ENCODE peak calls at places on chromosomes 12 and 14, in nine cellular contexts. N, D, F, L, A, U, X, G and P are unnamed samples.

GRCh38 chr14:99315197-99315596 is 43.2 kb upstream of the BCL11B start:
- DNase-seq in G (no peak), A (no peak), U (peak; percentile 64), L (no peak), N (no peak), X (no peak), D (no peak), F (no peak), P (no peak)

GRCh38 chr14:58702466-58703148 is 64.8 kb downstream of the DACT1 start:
- DNase-seq in U (no peak), A (no peak), N (no peak), D (no peak), X (no peak), L (no peak), F (no peak), G (no peak), P (no peak)

GRCh38 chr14:70011098-70011497 is 131.9 kb downstream of the SMOC1 start:
- DNase-seq in N (no peak), A (no peak), L (no peak), F (no peak), D (no peak), X (peak; percentile 42), U (no peak), G (no peak), P (no peak)

GRCh38 chr14:104931323-104931770 is 6.7 kb downstream of the PLD4 start:
- DNase-seq in F (no peak), N (peak; percentile 34), L (no peak), G (no peak), A (no peak), D (peak; percentile 9), U (no peak), X (no peak), P (no peak)

GRCh38 chr14:100706200-100706599 is 20.5 kb upstream of the DLK1 start:
- DNase-seq in U (no peak), L (no peak), A (no peak), D (no peak), N (no peak), X (no peak), G (no peak), F (no peak), P (no peak)

GRCh38 chr12:95857151-95857550 is 1.6 kb upstream of the SNRPF start:
- DNase-seq in F (no peak), D (no peak), G (no peak), X (no peak), N (no peak), L (no peak), A (no peak), U (no peak), P (no peak)

GRCh38 chr12:110689601-110690430 is 901 bp upstream of the HVCN1 start:
- DNase-seq in A (peak; percentile 16), U (peak; percentile 97), N (peak; percentile 66), F (no peak), D (peak; percentile 63), G (peak; percentile 8), X (peak; percentile 56), L (peak; percentile 37), P (no peak)

GRCh38 chr12:6205761-6206160 is 5.6 kb downstream of the CD9 start:
- DNase-seq in G (no peak), U (peak; percentile 79), L (no peak), X (no peak), N (no peak), A (no peak), D (no peak), F (no peak), P (no peak)